ENCODE peak calls at places on chromosome 12, in five cellular contexts. E is left ventricle myocardium inferior, Y is astrocyte, J is thoracic aorta, K is OCI-LY7. O is an unnamed sample.

GRCh38 chr12:116159175-116159574 is 118.3 kb downstream of the MED13L start:
- DNase-seq in J (no peak), K (no peak), Y (peak; percentile 67), E (no peak), O (peak; percentile 71)

GRCh38 chr12:46240436-46240835 is 28.4 kb downstream of the SLC38A1 start:
- DNase-seq in J (no peak), Y (no peak), E (no peak), K (no peak), O (no peak)

GRCh38 chr12:113157218-113157859 is 7.8 kb downstream of the CFAP73 start:
- DNase-seq in E (no peak), J (no peak), K (no peak), Y (no peak), O (no peak)

GRCh38 chr12:121796855-121797751 is 3.6 kb upstream of the RHOF start:
- DNase-seq in E (peak; percentile 96), J (peak; percentile 89), Y (peak; percentile 79), K (no peak), O (peak; percentile 88)

GRCh38 chr12:128779901-128780300 is 43.9 kb downstream of the SLC15A4 start:
- DNase-seq in J (no peak), E (no peak), Y (no peak), K (no peak), O (no peak)

GRCh38 chr12:32533971-32534590 is 134.7 kb downstream of the FGD4 start:
- DNase-seq in J (peak; percentile 52), K (peak; percentile 85), Y (peak; percentile 97), E (peak; percentile 31), O (peak; percentile 97)

GRCh38 chr12:82688035-82688501 is 1.4 kb downstream of the TMTC2 start:
- DNase-seq in Y (peak; percentile 8), E (no peak), K (peak; percentile 44), J (no peak), O (peak; percentile 17)

GRCh38 chr12:111455448-111456320 is 50.0 kb downstream of the SH2B3 start:
- DNase-seq in J (no peak), K (no peak), E (no peak), Y (peak; percentile 61), O (peak; percentile 74)

GRCh38 chr12:120800665-120801064 is 75.0 kb downstream of the ACADS start:
- DNase-seq in J (no peak), Y (no peak), E (no peak), K (peak; percentile 33), O (no peak)

GRCh38 chr12:75556306-75556899 is 45.0 kb upstream of the KRR1 start:
- DNase-seq in E (no peak), K (no peak), Y (no peak), J (no peak), O (no peak)

GRCh38 chr12:9760699-9761406 is at the start of gene CD69:
- DNase-seq in J (no peak), Y (no peak), E (no peak), K (peak; percentile 83), O (no peak)

GRCh38 chr12:40226652-40227051 is 1.9 kb downstream of the LRRK2 start:
- DNase-seq in E (no peak), J (peak; percentile 36), K (peak; percentile 52), Y (peak; percentile 86), O (peak; percentile 81)

GRCh38 chr12:112752298-112752697 is 39.2 kb upstream of the RPH3A start:
- DNase-seq in K (no peak), J (no peak), E (no peak), Y (no peak), O (no peak)

GRCh38 chr12:105764216-105764835 is 374.4 kb downstream of the NUAK1 start:
- DNase-seq in E (no peak), J (no peak), Y (peak; percentile 92), K (no peak), O (peak; percentile 35)
- TF ChIP-seq CTCF in E (no peak), J (no peak), Y (no peak), K (no peak), O (no peak)

DNA sequence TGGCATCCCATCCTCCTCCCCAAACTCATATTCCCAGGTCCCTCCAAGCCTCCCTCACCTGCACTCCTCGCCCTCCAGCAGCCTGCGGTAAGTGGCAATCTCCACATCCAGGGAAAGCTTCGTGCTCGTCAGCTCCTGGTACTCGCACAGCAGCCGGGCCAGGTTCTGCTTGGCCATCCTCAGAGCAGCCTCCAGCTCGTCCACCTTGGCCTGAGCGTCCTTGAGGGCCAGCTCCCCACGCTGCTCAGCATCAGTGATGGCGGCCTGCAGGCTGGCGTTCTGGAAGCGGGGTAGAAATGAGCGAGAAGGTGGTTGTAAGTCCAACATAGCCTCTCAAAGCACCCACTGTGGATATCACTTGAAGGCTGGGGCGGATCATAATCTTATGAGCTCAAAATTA is 5.6 kb upstream of the KRT79 start:
- DNase-seq in J (no peak), Y (no peak), E (no peak), K (no peak), O (no peak)
- H3K4me3 ChIP-seq in J (no peak overlapping the region), Y (no peak overlapping the region), E (no peak overlapping the region), K (no peak overlapping the region), O (no peak overlapping the region)

DNA sequence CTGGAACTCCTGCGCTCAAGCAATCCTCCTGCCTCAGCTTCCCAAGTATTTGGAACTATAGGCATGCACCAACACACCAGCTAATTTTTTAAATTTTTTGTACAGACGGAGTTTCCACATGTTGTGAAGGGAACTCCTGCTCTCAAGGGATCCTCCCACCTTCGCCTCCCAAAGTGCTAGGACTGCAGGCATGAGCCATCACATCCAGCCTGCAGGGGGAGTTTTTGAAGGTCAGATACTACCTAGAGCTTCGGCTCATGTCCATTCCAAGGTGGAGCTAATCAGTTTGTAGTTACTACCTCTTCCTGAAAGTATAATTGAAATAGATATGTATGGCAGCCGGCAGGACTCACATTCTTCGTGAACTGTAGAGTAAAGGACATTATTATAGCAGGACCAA is 3.7 kb upstream of the TAS2R19 start:
- DNase-seq in J (no peak), K (peak; percentile 3), Y (no peak), E (no peak), O (no peak)
- TF ChIP-seq CTCF in J (no peak), K (peak; percentile 39), Y (no peak), E (no peak), O (no peak)

DNA sequence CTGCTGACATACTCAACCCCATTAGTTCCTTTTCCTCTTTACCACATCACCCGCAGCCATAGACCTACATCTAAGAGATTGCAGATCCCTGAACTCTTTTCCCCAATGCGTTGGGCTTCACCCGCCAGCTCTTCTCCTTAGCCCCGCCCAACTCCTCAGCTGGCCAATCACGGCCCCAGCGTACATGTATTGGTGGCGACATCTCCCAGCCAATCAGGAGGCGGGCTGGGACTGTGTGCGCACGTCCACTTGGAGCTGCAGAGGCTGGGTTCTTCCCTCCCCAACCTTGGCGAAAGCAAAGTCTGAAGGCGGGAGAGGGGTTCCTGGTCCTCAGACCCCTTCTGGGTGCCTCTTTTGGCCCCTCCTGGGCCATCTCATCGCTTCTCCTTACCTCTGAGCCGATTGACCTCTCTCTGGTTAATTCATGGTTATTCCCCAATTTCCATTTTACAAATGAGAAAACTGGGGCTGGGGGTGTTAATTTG is 11.0 kb downstream of the PDE1B start:
- DNase-seq in E (peak; percentile 90), Y (peak; percentile 18), K (peak; percentile 44), J (peak; percentile 96), O (peak; percentile 57)
- H3K4me3 ChIP-seq in E (peak overlapping the region; percentile 64), Y (peak overlapping the region; percentile 54), K (no peak overlapping the region), J (peak overlapping the region; percentile 82), O (peak overlapping the region; percentile 41)

DNA sequence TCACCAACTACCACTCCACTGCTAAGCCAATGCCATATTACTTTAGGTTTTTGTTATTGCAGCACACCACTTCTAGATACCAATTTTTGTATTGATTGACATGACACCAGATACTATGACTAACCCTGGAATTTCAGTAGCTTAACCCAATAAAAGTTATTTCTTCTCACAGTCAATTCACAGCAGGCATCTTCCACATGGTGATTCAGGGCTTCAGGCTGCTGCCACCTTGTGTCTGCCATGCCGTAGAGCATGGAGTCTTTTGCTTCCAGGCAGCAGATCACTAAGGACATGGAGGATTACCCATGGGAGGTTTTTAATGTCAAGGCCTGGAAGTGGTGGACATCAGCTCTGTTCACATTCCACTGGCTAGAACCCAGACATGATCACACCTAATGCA is 56.4 kb upstream of the LTA4H start:
- DNase-seq in J (no peak), K (peak; percentile 10), Y (no peak), E (no peak), O (no peak)
- TF ChIP-seq CTCF in J (no peak), K (peak; percentile 50), Y (peak; percentile 3), E (no peak), O (no peak)